ENCODE peak calls at places on chromosome 16, in five cellular contexts. One of them, this sample, is unnamed.

GRCh38 chr16:26644912-26645543 is 421.7 kb upstream of the C16orf82 start:
- DNase-seq in amniotic epithelial cell: no peak
- DNase-seq in KBM-7: no peak
- DNase-seq in stimulated activated CD4-positive, alpha-beta T cell treated with anti-CD3 and anti-CD28 coated beads, Interleukin-4, amount 100 ng/mL, for 4 hours: no peak
- DNase-seq in posterior cingulate gyrus: no peak
- DNase-seq in this sample: no peak

GRCh38 chr16:72961115-72961832 is 86.7 kb downstream of the ZFHX3 start:
- DNase-seq in amniotic epithelial cell: peak
- DNase-seq in KBM-7: peak
- DNase-seq in stimulated activated CD4-positive, alpha-beta T cell treated with anti-CD3 and anti-CD28 coated beads, Interleukin-4, amount 100 ng/mL, for 4 hours: no peak
- DNase-seq in posterior cingulate gyrus: no peak
- DNase-seq in this sample: no peak

GRCh38 chr16:48817032-48817431 is 207.1 kb upstream of the N4BP1 start:
- DNase-seq in amniotic epithelial cell: no peak
- DNase-seq in KBM-7: no peak
- DNase-seq in stimulated activated CD4-positive, alpha-beta T cell treated with anti-CD3 and anti-CD28 coated beads, Interleukin-4, amount 100 ng/mL, for 4 hours: no peak
- DNase-seq in posterior cingulate gyrus: no peak
- DNase-seq in this sample: no peak

GRCh38 chr16:64047878-64048277 is 1074.0 kb downstream of the CDH11 start:
- DNase-seq in amniotic epithelial cell: no peak
- DNase-seq in KBM-7: no peak
- DNase-seq in stimulated activated CD4-positive, alpha-beta T cell treated with anti-CD3 and anti-CD28 coated beads, Interleukin-4, amount 100 ng/mL, for 4 hours: no peak
- DNase-seq in posterior cingulate gyrus: no peak
- DNase-seq in this sample: no peak

GRCh38 chr16:3025032-3026002 is 1.5 kb downstream of the THOC6 start:
- DNase-seq in amniotic epithelial cell: no peak
- DNase-seq in KBM-7: no peak
- DNase-seq in stimulated activated CD4-positive, alpha-beta T cell treated with anti-CD3 and anti-CD28 coated beads, Interleukin-4, amount 100 ng/mL, for 4 hours: no peak
- DNase-seq in posterior cingulate gyrus: no peak
- DNase-seq in this sample: no peak

GRCh38 chr16:71311553-71312158 is 22.5 kb upstream of the CMTR2 start:
- DNase-seq in amniotic epithelial cell: no peak
- DNase-seq in KBM-7: peak
- DNase-seq in stimulated activated CD4-positive, alpha-beta T cell treated with anti-CD3 and anti-CD28 coated beads, Interleukin-4, amount 100 ng/mL, for 4 hours: no peak
- DNase-seq in posterior cingulate gyrus: peak
- DNase-seq in this sample: peak

GRCh38 chr16:51449441-51449840 is 298.4 kb upstream of the SALL1 start:
- DNase-seq in amniotic epithelial cell: no peak
- DNase-seq in KBM-7: no peak
- DNase-seq in stimulated activated CD4-positive, alpha-beta T cell treated with anti-CD3 and anti-CD28 coated beads, Interleukin-4, amount 100 ng/mL, for 4 hours: no peak
- DNase-seq in posterior cingulate gyrus: no peak
- DNase-seq in this sample: no peak

GRCh38 chr16:59783191-59783590 is 1049.1 kb upstream of the GOT2 start:
- DNase-seq in amniotic epithelial cell: no peak
- DNase-seq in KBM-7: no peak
- DNase-seq in stimulated activated CD4-positive, alpha-beta T cell treated with anti-CD3 and anti-CD28 coated beads, Interleukin-4, amount 100 ng/mL, for 4 hours: no peak
- DNase-seq in posterior cingulate gyrus: no peak
- DNase-seq in this sample: no peak

GRCh38 chr16:80198265-80198994 is 342.4 kb upstream of the DYNLRB2 start:
- DNase-seq in amniotic epithelial cell: no peak
- DNase-seq in KBM-7: no peak
- DNase-seq in stimulated activated CD4-positive, alpha-beta T cell treated with anti-CD3 and anti-CD28 coated beads, Interleukin-4, amount 100 ng/mL, for 4 hours: no peak
- DNase-seq in posterior cingulate gyrus: no peak
- DNase-seq in this sample: no peak

GRCh38 chr16:23833960-23834685 is 1.7 kb upstream of the PRKCB start:
- DNase-seq in amniotic epithelial cell: no peak
- DNase-seq in KBM-7: no peak
- DNase-seq in stimulated activated CD4-positive, alpha-beta T cell treated with anti-CD3 and anti-CD28 coated beads, Interleukin-4, amount 100 ng/mL, for 4 hours: no peak
- DNase-seq in posterior cingulate gyrus: no peak
- DNase-seq in this sample: no peak

GRCh38 chr16:86768999-86769398 is 190.7 kb downstream of the FOXL1 start:
- DNase-seq in amniotic epithelial cell: no peak
- DNase-seq in KBM-7: no peak
- DNase-seq in stimulated activated CD4-positive, alpha-beta T cell treated with anti-CD3 and anti-CD28 coated beads, Interleukin-4, amount 100 ng/mL, for 4 hours: no peak
- DNase-seq in posterior cingulate gyrus: no peak
- DNase-seq in this sample: no peak

GRCh38 chr16:58511933-58512815 is 3.1 kb upstream of the SETD6 start:
- DNase-seq in amniotic epithelial cell: peak
- DNase-seq in KBM-7: peak
- DNase-seq in stimulated activated CD4-positive, alpha-beta T cell treated with anti-CD3 and anti-CD28 coated beads, Interleukin-4, amount 100 ng/mL, for 4 hours: peak
- DNase-seq in posterior cingulate gyrus: peak
- DNase-seq in this sample: peak

GRCh38 chr16:57612494-57612893 is 15.9 kb upstream of the ADGRG1 start:
- DNase-seq in amniotic epithelial cell: no peak
- DNase-seq in KBM-7: no peak
- DNase-seq in stimulated activated CD4-positive, alpha-beta T cell treated with anti-CD3 and anti-CD28 coated beads, Interleukin-4, amount 100 ng/mL, for 4 hours: no peak
- DNase-seq in posterior cingulate gyrus: no peak
- DNase-seq in this sample: no peak

GRCh38 chr16:67928561-67929364 is 2.9 kb downstream of the CTRL start:
- DNase-seq in amniotic epithelial cell: peak
- DNase-seq in KBM-7: peak
- DNase-seq in stimulated activated CD4-positive, alpha-beta T cell treated with anti-CD3 and anti-CD28 coated beads, Interleukin-4, amount 100 ng/mL, for 4 hours: peak
- DNase-seq in posterior cingulate gyrus: peak
- DNase-seq in this sample: peak

GRCh38 chr16:89828199-89828869 is at the start of gene SPIRE2:
- DNase-seq in amniotic epithelial cell: peak
- DNase-seq in KBM-7: peak
- DNase-seq in stimulated activated CD4-positive, alpha-beta T cell treated with anti-CD3 and anti-CD28 coated beads, Interleukin-4, amount 100 ng/mL, for 4 hours: peak
- DNase-seq in posterior cingulate gyrus: peak
- DNase-seq in this sample: peak

GRCh38 chr16:27849621-27850020 is 213.9 kb downstream of the GSG1L start:
- DNase-seq in amniotic epithelial cell: no peak
- DNase-seq in KBM-7: no peak
- DNase-seq in stimulated activated CD4-positive, alpha-beta T cell treated with anti-CD3 and anti-CD28 coated beads, Interleukin-4, amount 100 ng/mL, for 4 hours: no peak
- DNase-seq in posterior cingulate gyrus: no peak
- DNase-seq in this sample: no peak

GRCh38 chr16:53785044-53785443 is 81.1 kb downstream of the FTO start:
- DNase-seq in amniotic epithelial cell: no peak
- DNase-seq in KBM-7: no peak
- DNase-seq in stimulated activated CD4-positive, alpha-beta T cell treated with anti-CD3 and anti-CD28 coated beads, Interleukin-4, amount 100 ng/mL, for 4 hours: no peak
- DNase-seq in posterior cingulate gyrus: no peak
- DNase-seq in this sample: no peak

GRCh38 chr16:75225092-75225491 is 6.3 kb downstream of the CTRB1 start:
- DNase-seq in amniotic epithelial cell: no peak
- DNase-seq in KBM-7: no peak
- DNase-seq in stimulated activated CD4-positive, alpha-beta T cell treated with anti-CD3 and anti-CD28 coated beads, Interleukin-4, amount 100 ng/mL, for 4 hours: no peak
- DNase-seq in posterior cingulate gyrus: no peak
- DNase-seq in this sample: no peak

GRCh38 chr16:46812781-46813555 is 18.0 kb downstream of the C16orf87 start:
- DNase-seq in amniotic epithelial cell: peak
- DNase-seq in KBM-7: no peak
- DNase-seq in stimulated activated CD4-positive, alpha-beta T cell treated with anti-CD3 and anti-CD28 coated beads, Interleukin-4, amount 100 ng/mL, for 4 hours: no peak
- DNase-seq in posterior cingulate gyrus: no peak
- DNase-seq in this sample: no peak

GRCh38 chr16:54446639-54447038 is 160.1 kb upstream of the IRX3 start:
- DNase-seq in amniotic epithelial cell: peak
- DNase-seq in KBM-7: no peak
- DNase-seq in stimulated activated CD4-positive, alpha-beta T cell treated with anti-CD3 and anti-CD28 coated beads, Interleukin-4, amount 100 ng/mL, for 4 hours: no peak
- DNase-seq in posterior cingulate gyrus: peak
- DNase-seq in this sample: no peak

GRCh38 chr16:50692999-50693781 is at the start of gene NOD2:
- DNase-seq in amniotic epithelial cell: no peak
- DNase-seq in KBM-7: no peak
- DNase-seq in stimulated activated CD4-positive, alpha-beta T cell treated with anti-CD3 and anti-CD28 coated beads, Interleukin-4, amount 100 ng/mL, for 4 hours: no peak
- DNase-seq in posterior cingulate gyrus: no peak
- DNase-seq in this sample: no peak

This sample was measured in Kasumi-1.